ENCODE peak calls at places on chromosomes 1 and 21, in five cellular contexts. Q is AG08396; R is GM12892; M is activated T-helper 1 cell treated with anti-CD3 and anti-CD28 coated beads, Interleukin-12 subunit alpha, Interleukin-12 subunit beta, Interleukin-2, Interleukin-4 antibody, amounts not matched to agents 30 ng/mL and 10 ng/mL and 1 ng/mL, durations not matched to agents 14 hours and 24 hours and 36 hours; H is A549. F is an unnamed sample.
A peak's percentile ranks its signal among the peaks of the same experiment; 100 is the strongest.

GRCh38 chr1:209583408-209583807 is at the start of gene CAMK1G:
- DNase-seq in Q (peak; percentile 82), R (no peak), M (no peak), H (no peak), F (no peak)

GRCh38 chr1:51283977-51284376 is 46.4 kb downstream of the TTC39A start:
- DNase-seq in Q (no peak), R (no peak), M (no peak), H (no peak), F (no peak)

GRCh38 chr1:35675773-35676172 is 34.4 kb upstream of the PSMB2 start:
- DNase-seq in Q (no peak), R (no peak), M (no peak), H (no peak), F (no peak)

GRCh38 chr1:24900985-24901781 is 28.9 kb downstream of the RUNX3 start:
- DNase-seq in Q (no peak), R (peak; percentile 41), M (no peak), H (no peak), F (no peak)

GRCh38 chr1:151485685-151486255 is 25.4 kb upstream of the CGN start:
- DNase-seq in Q (no peak), R (no peak), M (no peak), H (peak; percentile 32), F (no peak)

GRCh38 chr1:212916395-212917133 is 33.8 kb upstream of the VASH2 start:
- DNase-seq in Q (no peak), R (no peak), M (no peak), H (no peak), F (no peak)

GRCh38 chr1:32998997-32999396 is 34.4 kb upstream of the RNF19B start:
- DNase-seq in Q (no peak), R (no peak), M (no peak), H (no peak), F (no peak)

GRCh38 chr1:18542351-18542750 is 61.6 kb downstream of the KLHDC7A start:
- DNase-seq in Q (no peak), R (no peak), M (no peak), H (no peak), F (no peak)

GRCh38 chr1:99784809-99785255 is 18.4 kb upstream of the FRRS1 start:
- DNase-seq in Q (no peak), R (no peak), M (no peak), H (no peak), F (no peak)

GRCh38 chr21:17406202-17406601 is 106.6 kb upstream of the CXADR start:
- DNase-seq in Q (no peak), R (no peak), M (no peak), H (no peak), F (no peak)

GRCh38 chr1:7552402-7552801 is 218.7 kb upstream of the VAMP3 start:
- DNase-seq in Q (no peak), R (no peak), M (no peak), H (no peak), F (no peak)

GRCh38 chr1:244913806-244914205 is 49.5 kb upstream of the HNRNPU start:
- DNase-seq in Q (no peak), R (no peak), M (no peak), H (no peak), F (no peak)

GRCh38 chr1:59738152-59738551 is 76.6 kb upstream of the HOOK1 start:
- DNase-seq in Q (peak; percentile 14), R (no peak), M (no peak), H (no peak), F (no peak)

GRCh38 chr1:39573736-39574624 is 2.6 kb downstream of the PABPC4 start:
- DNase-seq in Q (peak; percentile 73), R (no peak), M (no peak), H (no peak), F (no peak)